ENCODE peak calls at places on chromosome 19, in four cellular contexts. C, P, S and N are unnamed samples.

GRCh38 chr19:17109962-17110598 is 34.5 kb downstream of the MYO9B start:
- DNase-seq in C (no peak), S (no peak), P (peak; percentile 52), N (no peak)

GRCh38 chr19:5308471-5309437 is 31.9 kb downstream of the PTPRS start:
- DNase-seq in C (no peak), P (peak; percentile 54), S (no peak), N (no peak)

GRCh38 chr19:49427855-49428546 is 2.8 kb downstream of the GFY start:
- DNase-seq in C (peak; percentile 80), P (no peak), S (no peak), N (no peak)

GRCh38 chr19:30361721-30362120 is 10.5 kb upstream of the ZNF536 start:
- DNase-seq in C (no peak), S (no peak), P (no peak), N (no peak)

GRCh38 chr19:58531052-58531600 is 11.5 kb upstream of the ZBTB45 start:
- DNase-seq in S (no peak), C (no peak), P (no peak), N (no peak)

GRCh38 chr19:34975056-34975455 is 11.0 kb upstream of the ZNF792 start:
- DNase-seq in C (no peak), P (no peak), S (no peak), N (no peak)

GRCh38 chr19:27993619-27994018 is 1219.3 kb downstream of the UQCRFS1 start:
- DNase-seq in P (no peak), C (no peak), S (no peak), N (no peak)

GRCh38 chr19:38538793-38539528 is 78.8 kb downstream of the MAP4K1 start:
- DNase-seq in P (no peak), S (no peak), C (no peak), N (no peak)

GRCh38 chr19:35117791-35118190 is 2.2 kb downstream of the FXYD3 start:
- DNase-seq in S (no peak), P (no peak), C (no peak), N (no peak)

GRCh38 chr19:41377977-41378707 is 1.8 kb downstream of the TMEM91 start:
- DNase-seq in P (no peak), S (no peak), C (peak; percentile 65), N (no peak)

GRCh38 chr19:41376998-41377365 is 649 bp downstream of the TMEM91 start:
- DNase-seq in C (no peak), P (no peak), S (no peak), N (no peak)

GRCh38 chr19:41371541-41371940 is 4.8 kb upstream of the TMEM91 start:
- DNase-seq in P (no peak), S (no peak), C (no peak), N (no peak)

GRCh38 chr19:41373993-41374392 is 2.3 kb upstream of the TMEM91 start:
- DNase-seq in C (no peak), S (peak; percentile 76), P (peak; percentile 89), N (no peak)

DNA sequence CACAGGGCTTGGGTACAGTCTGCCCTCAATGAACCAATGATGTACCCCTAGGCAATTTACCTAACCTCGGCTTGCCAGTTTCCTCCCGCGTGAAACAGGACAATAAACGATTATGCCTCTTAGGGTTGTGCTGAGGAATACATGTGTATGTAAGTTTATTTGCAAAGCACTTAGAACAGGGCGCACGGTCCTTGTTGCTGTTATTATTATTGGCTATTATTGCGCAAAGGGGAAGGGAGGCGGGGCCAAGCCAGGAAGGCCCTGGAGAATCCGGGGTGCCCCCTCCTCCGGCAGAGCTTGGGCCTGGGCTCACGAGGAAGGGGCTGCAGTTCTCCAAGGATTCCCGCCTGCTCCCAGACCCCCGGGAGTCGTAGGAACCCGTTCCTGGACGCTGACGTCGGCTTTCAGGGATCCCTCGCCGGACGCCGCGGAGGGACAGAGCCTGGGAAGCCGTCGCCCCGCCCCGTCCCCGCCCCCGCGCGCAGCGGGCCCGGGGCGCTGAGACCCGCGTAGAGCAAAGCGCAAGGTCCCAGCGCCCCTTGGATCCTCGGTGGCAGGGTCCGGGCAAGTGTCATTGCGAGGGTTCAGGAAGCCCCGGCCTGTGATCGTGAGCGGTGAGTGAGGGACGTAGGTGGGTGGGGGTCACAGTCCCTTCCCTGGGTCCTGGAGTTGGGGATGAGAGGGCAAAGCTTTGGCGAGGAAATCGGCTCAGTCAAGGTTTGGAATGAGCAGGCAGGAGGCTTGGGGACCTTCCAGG is at the start of gene TMEM91:
- DNase-seq in C (peak; percentile 84), P (peak; percentile 48), S (peak; percentile 63), N (no peak)
- H3K4me3 ChIP-seq in C (peak within 1 kb of the TSS; percentile 53), P (peak within 1 kb of the TSS; percentile 75), S (peak within 1 kb of the TSS; percentile 50), N (peak within 1 kb of the TSS; percentile 32)

GRCh38 chr19:3801412-3802096 is 15.4 kb upstream of the MATK start:
- DNase-seq in P (peak; percentile 43), C (peak; percentile 72), S (no peak), N (no peak)
- TF ChIP-seq CTCF in P (peak; percentile 12), C (peak; percentile 43), S (no peak), N (no peak)

DNA sequence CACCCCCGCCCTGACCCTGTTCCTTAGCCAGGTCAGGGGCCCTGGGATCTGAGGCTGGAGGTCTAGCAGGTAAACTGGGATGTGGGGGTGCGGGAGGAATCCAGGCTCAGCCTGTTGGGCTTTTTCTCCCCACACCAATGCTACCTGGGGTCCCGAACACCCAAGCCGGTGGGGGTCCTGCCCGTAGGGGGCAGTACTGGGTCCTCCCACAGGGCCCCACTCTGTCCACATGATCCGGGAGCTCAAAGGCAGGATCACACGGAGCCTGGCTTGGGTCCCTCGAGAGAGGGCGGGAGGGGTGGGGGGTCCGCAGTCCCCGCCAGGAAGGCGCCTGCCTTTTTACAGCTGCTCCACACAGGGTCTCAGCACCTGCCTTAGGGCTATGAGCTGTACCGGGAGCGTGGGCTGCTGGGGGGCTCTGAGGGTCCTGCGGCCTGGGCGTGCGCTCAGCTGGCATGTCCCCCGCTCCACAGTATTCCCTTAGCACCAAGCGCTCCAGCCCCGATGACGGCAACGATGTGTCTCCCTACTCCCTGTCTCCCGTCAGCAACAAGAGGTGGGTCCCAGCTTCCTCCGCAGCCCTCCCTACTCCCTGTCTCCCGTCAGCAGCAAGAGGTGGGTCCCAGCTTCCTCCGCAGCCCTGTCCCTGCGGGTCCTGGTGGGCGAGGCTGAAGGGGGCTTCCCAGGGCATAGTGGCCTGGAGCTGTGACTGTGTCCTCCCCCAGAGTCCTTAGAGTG is 12.3 kb upstream of the TEKTIP1 start:
- DNase-seq in P (no peak), S (no peak), C (no peak), N (no peak)
- H3K36me3 ChIP-seq in P (peaks cover 37% of the 10 kb centered on the region), S (no peaks in the 10 kb centered on the region), C (no peaks in the 10 kb centered on the region), N (no peaks in the 10 kb centered on the region)

GRCh38 chr19:1671716-1672037 is 19.3 kb upstream of the TCF3 start:
- DNase-seq in P (no peak), C (no peak), S (no peak), N (no peak)

GRCh38 chr19:1674293-1674679 is 21.9 kb upstream of the TCF3 start:
- DNase-seq in C (no peak), S (no peak), P (no peak), N (no peak)

GRCh38 chr19:1673645-1674292 is 21.4 kb upstream of the TCF3 start:
- DNase-seq in S (peak; percentile 42), C (no peak), P (no peak), N (no peak)

GRCh38 chr19:1672769-1673644 is 20.6 kb upstream of the TCF3 start:
- DNase-seq in P (no peak), S (peak; percentile 39), C (no peak), N (no peak)

DNA sequence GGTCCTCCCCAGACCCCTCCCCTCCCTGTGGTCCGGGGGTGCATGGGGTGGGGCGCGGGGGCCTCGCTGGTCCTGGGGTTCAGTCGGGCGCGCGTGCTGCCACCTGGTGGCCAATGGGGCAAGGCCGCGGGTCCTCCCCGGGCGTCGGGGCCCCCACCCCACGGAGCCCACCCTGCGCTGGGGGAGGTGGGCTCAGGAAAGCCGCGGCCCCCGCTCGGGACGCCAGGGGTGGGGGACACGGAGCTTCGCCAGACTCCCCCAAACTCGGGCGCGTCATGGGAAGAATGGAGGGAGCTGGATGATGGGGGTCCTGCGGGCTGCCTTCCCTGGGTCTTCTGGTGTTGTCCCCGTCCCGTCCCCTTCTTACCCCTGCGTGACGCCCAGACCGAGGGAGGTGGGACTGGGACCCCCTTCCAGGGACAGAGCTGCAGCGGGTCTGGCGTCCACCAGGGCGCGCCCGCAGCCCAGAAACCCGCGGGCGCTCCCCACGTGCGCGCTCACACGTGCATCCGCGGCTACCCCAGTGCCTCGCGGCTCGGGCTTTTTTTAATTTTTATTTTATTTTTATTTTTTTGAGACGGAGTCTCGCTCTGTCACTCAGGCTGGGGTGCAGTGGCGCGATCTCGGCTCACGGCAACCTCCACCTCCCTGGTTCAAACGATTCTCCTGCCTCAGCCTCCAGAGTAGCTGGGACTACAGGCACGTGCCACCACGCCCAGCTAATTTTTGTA is 19.8 kb upstream of the TCF3 start:
- DNase-seq in C (peak; percentile 73), P (peak; percentile 50), S (peak; percentile 68), N (no peak)
- H3K4me3 ChIP-seq in C (peak overlapping the region; percentile 36), P (peak overlapping the region; percentile 24), S (peak overlapping the region; percentile 49), N (peak overlapping the region; percentile 39)

DNA sequence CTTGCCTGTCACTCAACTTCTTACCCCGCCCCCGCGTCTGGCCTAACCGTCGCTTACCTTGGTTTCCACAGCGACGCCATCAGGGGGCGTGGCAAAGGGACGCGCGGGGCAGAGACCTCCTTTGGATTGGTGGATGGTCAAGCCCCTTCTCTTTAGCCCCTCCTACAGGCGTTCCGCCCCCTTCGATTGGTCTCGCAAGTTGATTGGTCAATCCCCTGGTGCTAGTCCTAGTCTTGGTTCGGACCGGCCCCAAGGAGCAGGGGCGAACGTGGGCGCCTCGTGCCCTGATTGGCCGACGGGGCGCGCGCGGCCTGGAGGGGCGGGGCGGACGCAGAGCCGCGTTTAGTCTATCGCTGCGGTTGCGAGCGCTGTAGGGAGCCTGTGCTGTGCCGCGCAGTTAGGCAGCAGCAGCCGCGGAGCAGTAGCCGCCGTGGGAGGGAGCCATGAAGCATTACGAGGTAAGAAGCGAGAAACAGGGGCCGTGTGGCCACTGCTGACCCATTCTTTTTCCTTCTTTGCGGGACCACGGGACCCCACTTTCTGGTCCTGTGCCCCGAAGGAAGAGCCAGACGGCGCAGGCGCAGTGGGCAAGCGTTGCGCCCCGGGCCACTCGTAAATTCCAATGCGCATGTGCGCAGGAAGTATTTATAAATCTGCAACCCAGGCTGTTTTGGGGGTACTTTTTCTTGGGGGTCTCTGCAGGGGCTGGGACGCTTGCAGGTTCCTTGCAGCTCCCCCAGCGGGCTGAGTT is at the start of gene TECR:
- DNase-seq in P (peak; percentile 99), S (peak; percentile 100), C (peak; percentile 100), N (peak; percentile 96)
- TF ChIP-seq CTCF in P (no peak), S (no peak), C (no peak), N (no peak)

GRCh38 chr19:11102944-11103343 is 13.7 kb downstream of the LDLR start:
- DNase-seq in S (peak; percentile 59), P (no peak), C (no peak), N (no peak)

GRCh38 chr19:11105014-11105636 is 15.9 kb downstream of the LDLR start:
- DNase-seq in S (no peak), C (no peak), P (no peak), N (no peak)

GRCh38 chr19:11111771-11112144 is 22.5 kb downstream of the LDLR start:
- DNase-seq in S (no peak), C (no peak), P (no peak), N (no peak)

GRCh38 chr19:11111117-11111770 is 22.0 kb downstream of the LDLR start:
- DNase-seq in S (no peak), P (no peak), C (no peak), N (no peak)

DNA sequence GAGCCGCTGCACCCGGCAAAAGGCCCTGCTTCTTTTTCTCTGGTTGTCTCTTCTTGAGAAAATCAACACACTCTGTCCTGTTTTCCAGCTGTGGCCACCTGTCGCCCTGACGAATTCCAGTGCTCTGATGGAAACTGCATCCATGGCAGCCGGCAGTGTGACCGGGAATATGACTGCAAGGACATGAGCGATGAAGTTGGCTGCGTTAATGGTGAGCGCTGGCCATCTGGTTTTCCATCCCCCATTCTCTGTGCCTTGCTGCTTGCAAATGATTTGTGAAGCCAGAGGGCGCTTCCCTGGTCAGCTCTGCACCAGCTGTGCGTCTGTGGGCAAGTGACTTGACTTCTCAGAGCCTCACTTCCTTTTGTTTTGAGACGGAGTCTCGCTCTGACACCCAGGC is 17.2 kb downstream of the LDLR start:
- DNase-seq in C (no peak), S (no peak), P (peak; percentile 57), N (no peak)
- H3K36me3 ChIP-seq in C (peaks cover 8% of the 10 kb centered on the region), S (no peaks in the 10 kb centered on the region), P (peaks cover 41% of the 10 kb centered on the region), N (peaks cover 19% of the 10 kb centered on the region)